ENCODE peak calls at places on chromosome 17, in six cellular contexts. N, J, P, X, D and I are unnamed samples.

GRCh38 chr17:40511667-40512221 is 10.3 kb upstream of the TNS4 start:
- DNase-seq in P (no peak), X (peak; percentile 14), J (no peak), N (no peak), D (no peak), I (no peak)

GRCh38 chr17:5467416-5467815 is 1.4 kb downstream of the DHX33 start:
- DNase-seq in N (no peak), D (no peak), J (no peak), P (no peak), X (no peak), I (no peak)

GRCh38 chr17:10114931-10115535 is 83.4 kb downstream of the GAS7 start:
- DNase-seq in N (peak; percentile 86), P (peak; percentile 95), J (peak; percentile 95), X (peak; percentile 93), D (peak; percentile 89), I (peak; percentile 68)

GRCh38 chr17:39704821-39705551 is 5.1 kb downstream of the ERBB2 start:
- DNase-seq in D (peak; percentile 31), N (no peak), P (no peak), X (no peak), J (no peak), I (no peak)

GRCh38 chr17:82458885-82459424 is 414 bp downstream of the NARF start:
- DNase-seq in P (no peak), J (peak; percentile 28), X (no peak), D (peak; percentile 36), N (no peak), I (peak; percentile 57)

GRCh38 chr17:32658470-32659418 is 172.0 kb downstream of the CDK5R1 start:
- DNase-seq in D (no peak), N (no peak), P (no peak), J (no peak), X (no peak), I (no peak)

GRCh38 chr17:13957636-13958035 is 111.7 kb upstream of the COX10 start:
- DNase-seq in X (no peak), P (no peak), J (no peak), N (no peak), D (no peak), I (no peak)

GRCh38 chr17:40499551-40500189 is 1.8 kb downstream of the TNS4 start:
- DNase-seq in X (peak; percentile 38), P (no peak), N (peak; percentile 76), D (peak; percentile 88), J (no peak), I (no peak)

GRCh38 chr17:80694992-80695912 is 150.6 kb downstream of the RPTOR start:
- DNase-seq in P (no peak), X (no peak), D (peak; percentile 67), J (no peak), N (no peak), I (no peak)

GRCh38 chr17:82932146-82933005 is 92.6 kb upstream of the ZNF750 start:
- DNase-seq in N (no peak), P (no peak), X (peak; percentile 8), D (no peak), J (no peak), I (no peak)

GRCh38 chr17:15659663-15660062 is 24.4 kb downstream of the TRIM16 start:
- DNase-seq in X (no peak), D (peak; percentile 85), P (no peak), N (no peak), J (no peak), I (no peak)

GRCh38 chr17:71964559-71964958 is 156.3 kb upstream of the SOX9 start:
- DNase-seq in X (no peak), J (no peak), D (no peak), P (no peak), N (no peak), I (no peak)

GRCh38 chr17:62725791-62726249 is 82.3 kb downstream of the MARCHF10 start:
- DNase-seq in N (no peak), X (no peak), P (no peak), J (peak; percentile 36), D (no peak), I (no peak)

GRCh38 chr17:79597040-79597439 is 13.8 kb downstream of the RBFOX3 start:
- DNase-seq in P (no peak), X (peak; percentile 52), N (no peak), J (no peak), D (no peak), I (no peak)

GRCh38 chr17:79595471-79595870 is 15.4 kb downstream of the RBFOX3 start:
- DNase-seq in X (no peak), N (no peak), P (no peak), D (no peak), J (no peak), I (no peak)

GRCh38 chr17:79597996-79598557 is 12.8 kb downstream of the RBFOX3 start:
- DNase-seq in J (no peak), X (no peak), N (no peak), P (no peak), D (no peak), I (no peak)

GRCh38 chr17:79594271-79594670 is 16.6 kb downstream of the RBFOX3 start:
- DNase-seq in P (no peak), X (no peak), N (no peak), J (no peak), D (no peak), I (no peak)

GRCh38 chr17:79595956-79596355 is 14.9 kb downstream of the RBFOX3 start:
- DNase-seq in N (no peak), D (no peak), P (no peak), X (no peak), J (no peak), I (no peak)
- TF ChIP-seq CTCF in N (no peak), D (no peak), P (no peak), X (no peak), J (no peak), I (no peak)

DNA sequence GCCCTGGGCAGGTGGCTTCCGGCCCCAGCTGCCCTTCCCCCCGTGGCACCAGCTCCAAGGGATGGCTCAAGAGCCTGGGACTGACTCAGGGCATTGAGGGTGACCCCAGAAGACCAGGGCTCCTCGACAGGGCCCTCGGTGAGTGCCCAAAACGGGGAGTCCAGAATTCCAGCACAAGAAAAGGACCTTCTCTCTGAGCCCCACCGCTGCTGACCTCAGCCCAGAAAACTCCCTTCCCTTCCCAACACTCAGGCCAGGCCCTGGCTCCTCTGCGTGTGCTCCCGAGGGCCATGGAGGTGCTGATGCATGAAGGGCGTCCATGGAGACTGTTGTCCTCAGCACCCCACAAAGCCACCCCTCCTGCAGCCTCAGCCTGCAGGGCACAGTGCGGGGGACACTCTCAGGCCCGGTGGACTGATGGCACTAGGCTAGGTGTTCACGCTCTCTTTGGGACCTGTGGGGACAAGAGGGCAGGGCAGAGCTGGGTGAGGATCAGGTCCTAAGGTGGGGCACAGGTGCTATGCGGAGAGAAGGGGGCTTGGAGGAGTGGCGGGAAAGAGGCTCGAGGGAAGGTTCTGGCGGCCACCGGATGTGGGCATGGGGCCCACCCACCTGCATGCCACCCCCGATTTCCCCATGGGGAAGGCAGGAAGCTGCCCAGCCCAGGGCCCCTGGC is 4.3 kb upstream of the TSPOAP1 start:
- DNase-seq in N (no peak), P (no peak), X (no peak), J (peak; percentile 91), D (no peak), I (peak; percentile 82)
- H3K4me3 ChIP-seq in N (peak overlapping the region; percentile 56), P (no peak overlapping the region), X (no peak overlapping the region), J (peak overlapping the region; percentile 72), D (no peak overlapping the region), I (peak overlapping the region; percentile 92)

GRCh38 chr17:41930009-41930832 is at the start of gene ODAD4:
- DNase-seq in N (peak; percentile 93), J (peak; percentile 98), P (peak; percentile 96), D (peak; percentile 98), X (peak; percentile 97), I (peak; percentile 92)
- TF ChIP-seq CTCF in N (peak; percentile 80), J (peak; percentile 32), P (peak; percentile 33), D (peak; percentile 82), X (peak; percentile 29), I (peak; percentile 34)

DNA sequence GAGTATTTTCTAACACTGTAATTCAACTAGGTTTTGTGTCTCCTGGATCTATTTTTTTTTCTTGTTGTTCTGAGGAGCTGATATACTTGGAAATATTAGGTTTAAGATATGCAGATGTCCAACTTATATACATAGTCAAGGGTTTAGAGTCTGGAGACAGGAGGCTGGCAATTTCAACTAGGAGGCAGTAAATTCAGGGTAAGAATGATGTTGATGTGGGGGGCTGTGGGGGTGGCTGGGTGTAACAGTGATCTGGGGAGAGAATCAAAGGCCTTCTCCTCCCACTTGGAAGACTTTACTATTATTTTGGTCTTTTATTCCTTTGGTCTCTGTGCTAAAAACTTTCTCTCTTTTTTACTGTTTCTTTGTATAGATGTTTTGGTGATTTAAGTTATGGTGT is 88.0 kb downstream of the MAP2K6 start:
- DNase-seq in N (no peak), D (no peak), J (no peak), X (no peak), P (no peak), I (no peak)
- H3K4me3 ChIP-seq in N (peak overlapping the region; percentile 24), D (no peak overlapping the region), J (no peak overlapping the region), X (peak overlapping the region; percentile 26), P (peak overlapping the region; percentile 38), I (no peak overlapping the region)